ENCODE peak calls at places on chromosomes 12 and 14, in ten cellular contexts. N is fibroblast of lung, F is tibial artery, L is tibial nerve, V is neuronal stem cell, Z is DND-41, S is lower lobe of right lung, W is aorta, X is HCT116, H is upper lobe of right lung. P is an unnamed sample.

GRCh38 chr12:106096376-106096775 is 42.4 kb downstream of the NUAK1 start:
- DNase-seq in V (no peak), S (no peak), H (no peak), F (peak; percentile 87), W (no peak), L (peak; percentile 82), X (no peak), Z (no peak), N (no peak), P (no peak)

GRCh38 chr12:78036889-78037288 is 206.2 kb downstream of the NAV3 start:
- DNase-seq in S (no peak), L (no peak), X (no peak), N (no peak), W (no peak), F (no peak), Z (no peak), V (no peak), H (no peak), P (no peak)

GRCh38 chr12:71438670-71439361 is 782 bp upstream of the LGR5 start:
- DNase-seq in V (no peak), W (no peak), X (no peak), N (peak; percentile 15), S (no peak), L (no peak), F (no peak), Z (no peak), H (no peak), P (no peak)

GRCh38 chr12:46764005-46764404 is 61.8 kb downstream of the SLC38A4 start:
- DNase-seq in S (no peak), V (no peak), X (no peak), N (no peak), Z (no peak), L (no peak), W (no peak), F (no peak), H (no peak), P (no peak)

GRCh38 chr12:23057571-23057970 is 432.6 kb downstream of the ETNK1 start:
- DNase-seq in H (no peak), N (no peak), L (no peak), X (no peak), W (no peak), V (no peak), S (no peak), Z (no peak), F (no peak), P (no peak)

GRCh38 chr12:5059358-5059757 is 15.7 kb downstream of the KCNA5 start:
- DNase-seq in V (no peak), L (no peak), H (no peak), Z (no peak), X (no peak), F (no peak), W (no peak), N (no peak), S (no peak), P (no peak)

GRCh38 chr14:100159865-100160533 is 554 bp upstream of the DEGS2 start:
- DNase-seq in S (no peak), H (no peak), L (no peak), W (no peak), Z (no peak), F (no peak), V (no peak), X (no peak), N (no peak), P (no peak)

GRCh38 chr14:29274890-29275651 is 508.5 kb downstream of the FOXG1 start:
- DNase-seq in Z (no peak), N (peak; percentile 0), X (no peak), W (no peak), L (no peak), S (no peak), H (no peak), V (no peak), F (no peak), P (no peak)

GRCh38 chr14:24365600-24366374 is 2.2 kb upstream of the NFATC4 start:
- DNase-seq in L (peak; percentile 82), W (peak; percentile 95), S (peak; percentile 90), X (peak; percentile 85), V (peak; percentile 79), N (peak; percentile 94), F (peak; percentile 86), Z (peak; percentile 21), H (peak; percentile 89), P (peak; percentile 94)

GRCh38 chr12:38138225-38139221 is 178.1 kb upstream of the ALG10B start:
- DNase-seq in V (peak; percentile 24), Z (peak; percentile 55), L (peak; percentile 93), X (peak; percentile 61), H (peak; percentile 77), F (peak; percentile 72), N (peak; percentile 68), W (peak; percentile 77), S (no peak), P (peak; percentile 88)

GRCh38 chr14:102947321-102948103 is 25.0 kb downstream of the AMN start:
- DNase-seq in H (no peak), S (peak; percentile 27), Z (no peak), L (no peak), X (no peak), N (no peak), W (no peak), F (no peak), V (no peak), P (peak; percentile 52)

DNA sequence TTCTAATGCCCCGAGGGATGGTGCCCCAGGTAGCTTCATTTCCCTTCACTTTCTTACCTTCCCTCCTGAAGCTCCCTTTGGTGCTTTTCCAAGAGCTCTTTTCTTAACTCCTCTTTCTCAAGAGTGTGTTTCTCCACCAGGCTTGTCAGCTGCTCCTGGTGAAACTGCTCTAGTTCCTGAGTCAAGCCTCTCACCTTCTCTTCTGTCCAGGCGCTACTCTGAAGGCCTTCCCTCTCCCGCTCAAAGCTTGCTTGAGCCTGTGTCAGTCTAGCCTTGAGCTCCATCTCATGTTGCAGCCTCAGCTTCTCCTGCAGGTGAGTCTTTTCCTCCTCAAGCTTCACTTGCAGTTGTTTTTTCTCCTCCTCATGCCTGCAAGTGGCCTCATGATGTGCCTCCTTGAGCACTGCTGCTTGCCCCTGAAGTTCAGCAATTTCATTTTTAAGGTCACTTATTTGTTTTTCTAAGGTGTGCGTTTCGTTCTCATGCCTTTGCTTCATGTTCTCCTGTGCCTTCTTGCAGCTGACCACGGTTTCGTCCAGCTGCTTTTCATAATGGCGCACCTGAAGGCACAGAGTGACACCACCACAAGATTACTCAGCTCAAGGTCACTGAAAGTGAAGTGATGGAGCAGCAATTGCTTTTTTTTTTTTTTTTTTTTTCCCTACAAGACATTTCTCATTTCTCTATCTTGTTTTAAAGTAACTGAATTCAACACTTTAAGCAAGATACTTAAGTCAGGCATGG is 71.0 kb downstream of the NIN start:
- DNase-seq in H (no peak), L (no peak), F (no peak), W (no peak), V (no peak), N (no peak), X (no peak), Z (no peak), S (no peak), P (no peak)
- H3K36me3 ChIP-seq in H (peaks cover 70% of the 10 kb centered on the region), L (peaks cover 57% of the 10 kb centered on the region), F (peaks cover 32% of the 10 kb centered on the region), W (peaks cover 6% of the 10 kb centered on the region), V (peaks cover 97% of the 10 kb centered on the region), N (peaks cover 17% of the 10 kb centered on the region), X (peaks cover 18% of the 10 kb centered on the region), Z (peaks cover 89% of the 10 kb centered on the region), S (peaks cover 79% of the 10 kb centered on the region), P (peaks cover 12% of the 10 kb centered on the region)

GRCh38 chr12:122982494-122982850 is 2.0 kb downstream of the ARL6IP4 start:
- DNase-seq in F (no peak), N (no peak), Z (no peak), W (no peak), L (no peak), X (no peak), S (no peak), H (no peak), V (no peak), P (no peak)

GRCh38 chr12:122981587-122982493 is 1.4 kb downstream of the ARL6IP4 start:
- DNase-seq in W (no peak), S (no peak), F (no peak), X (no peak), V (no peak), Z (no peak), L (no peak), N (no peak), H (no peak), P (no peak)

GRCh38 chr12:122980192-122981035 is at the start of gene ARL6IP4:
- DNase-seq in H (peak; percentile 89), W (peak; percentile 89), S (peak; percentile 83), N (peak; percentile 61), V (peak; percentile 51), X (no peak), L (no peak), Z (peak; percentile 70), F (no peak), P (peak; percentile 64)

GRCh38 chr12:122979908-122980191 is 631 bp upstream of the ARL6IP4 start:
- DNase-seq in W (no peak), L (no peak), V (no peak), Z (no peak), N (no peak), F (no peak), X (no peak), H (no peak), S (no peak), P (no peak)

GRCh38 chr12:122981036-122981471 is 573 bp downstream of the ARL6IP4 start:
- DNase-seq in V (no peak), N (no peak), L (no peak), X (no peak), Z (peak; percentile 25), S (no peak), H (no peak), W (no peak), F (no peak), P (no peak)
- H3K4me1 ChIP-seq in V (peaks cover 15% of the 10 kb centered on the region), N (peaks cover 33% of the 10 kb centered on the region), L (peaks cover 66% of the 10 kb centered on the region), X (peaks cover 30% of the 10 kb centered on the region), Z (peaks cover 65% of the 10 kb centered on the region), S (peaks cover 84% of the 10 kb centered on the region), H (peaks cover 68% of the 10 kb centered on the region), W (no peaks in the 10 kb centered on the region), F (peaks cover 89% of the 10 kb centered on the region), P (peaks cover 88% of the 10 kb centered on the region)

GRCh38 chr12:34606749-34607519 is 584.6 kb downstream of the ALG10 start:
- DNase-seq in Z (no peak), H (no peak), W (peak; percentile 67), F (no peak), S (peak; percentile 20), X (no peak), N (no peak), L (no peak), V (no peak), P (peak; percentile 50)
- H3K9me3 ChIP-seq in Z (peaks cover 38% of the 10 kb centered on the region), H (peaks cover 11% of the 10 kb centered on the region), W (peaks cover 6% of the 10 kb centered on the region), F (peaks cover 68% of the 10 kb centered on the region), S (peaks cover 38% of the 10 kb centered on the region), X (peaks cover 3% of the 10 kb centered on the region), N (no peaks in the 10 kb centered on the region), L (no peaks in the 10 kb centered on the region), V (peaks cover 48% of the 10 kb centered on the region), P (peaks cover 40% of the 10 kb centered on the region)

DNA sequence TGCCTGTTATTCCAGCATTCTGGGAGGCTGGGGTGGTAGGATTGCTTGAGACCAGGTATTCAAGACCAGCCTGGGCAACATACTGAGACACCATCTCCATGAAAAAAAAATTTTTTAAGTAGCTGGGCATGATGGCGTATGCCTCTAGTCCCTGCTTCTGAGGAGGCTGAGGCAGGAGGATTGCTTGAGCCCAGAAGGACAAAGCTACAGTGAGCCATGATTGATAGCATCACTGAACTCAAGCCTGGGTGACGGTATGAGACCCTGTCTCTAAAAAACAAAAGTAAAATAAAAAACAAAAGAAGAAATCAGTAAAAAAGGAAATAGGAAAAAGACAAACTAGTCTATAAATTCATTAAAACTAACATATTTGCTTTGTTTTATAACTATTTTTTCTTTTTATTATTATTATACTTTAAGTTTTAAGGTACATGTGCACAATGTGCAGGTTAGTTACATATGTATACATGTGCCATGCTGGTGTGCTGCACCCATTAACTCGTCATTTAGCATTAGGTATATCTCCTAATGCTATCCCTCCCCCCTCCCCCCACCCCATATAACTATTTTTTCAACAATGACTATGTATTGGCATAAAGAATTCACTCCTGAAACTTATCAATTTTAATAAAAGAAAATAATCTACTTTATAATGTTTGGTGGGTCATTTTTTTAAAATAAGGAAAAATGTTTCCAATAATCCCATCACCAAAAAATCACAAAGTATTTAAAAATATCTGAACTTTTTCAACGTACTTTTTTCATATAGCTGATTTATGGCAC is 15.4 kb upstream of the AP4S1 start:
- DNase-seq in V (no peak), Z (no peak), N (no peak), S (no peak), W (no peak), H (no peak), F (no peak), L (no peak), X (no peak), P (no peak)
- H3K36me3 ChIP-seq in V (peaks cover 66% of the 10 kb centered on the region), Z (peaks cover 32% of the 10 kb centered on the region), N (no peaks in the 10 kb centered on the region), S (peaks cover 30% of the 10 kb centered on the region), W (no peaks in the 10 kb centered on the region), H (no peaks in the 10 kb centered on the region), F (peaks cover 11% of the 10 kb centered on the region), L (peaks cover 36% of the 10 kb centered on the region), X (no peaks in the 10 kb centered on the region), P (no peaks in the 10 kb centered on the region)